ENCODE peak calls at places on chromosomes 1 and 21, in six cellular contexts. M is nucleus accumbens; E is dorsolateral prefrontal cortex; I is activated T-helper 1 cell treated with anti-CD3 and anti-CD28 coated beads, Interleukin-2, amount 50 U/mL, for 16 hours; Q is endothelial cell; J is HEK293T. H is an unnamed sample.
A peak's percentile ranks its signal among the peaks of the same experiment; 100 is the strongest.

GRCh38 chr21:37098756-37099155 is 25.7 kb downstream of the TTC3 start:
- DNase-seq in M (no peak), E (no peak), I (no peak), J (no peak), Q (no peak), H (no peak)

GRCh38 chr1:70038025-70038424 is 167.4 kb downstream of the LRRC40 start:
- DNase-seq in E (no peak), J (no peak), I (no peak), M (no peak), Q (no peak), H (no peak)

GRCh38 chr1:18883636-18884418 is 18.5 kb downstream of the ALDH4A1 start:
- DNase-seq in Q (peak; percentile 88), E (peak; percentile 86), I (peak; percentile 43), M (peak; percentile 35), J (peak; percentile 73), H (no peak)

GRCh38 chr1:151326619-151327222 is 495 bp downstream of the PI4KB start:
- DNase-seq in M (peak; percentile 23), Q (peak; percentile 21), E (no peak), I (peak; percentile 35), J (peak; percentile 62), H (no peak)

GRCh38 chr1:41515131-41515678 is 30.7 kb upstream of the EDN2 start:
- DNase-seq in E (no peak), J (no peak), M (no peak), Q (no peak), I (no peak), H (no peak)

GRCh38 chr21:34965200-34966174 is 83.6 kb downstream of the RUNX1 start:
- DNase-seq in M (no peak), I (no peak), Q (no peak), J (no peak), E (no peak), H (no peak)

GRCh38 chr1:153395136-153395685 is 4.3 kb upstream of the S100A8 start:
- DNase-seq in J (no peak), M (no peak), E (no peak), I (no peak), Q (no peak), H (no peak)

GRCh38 chr1:25649041-25649440 is 32.5 kb downstream of the MAN1C1 start:
- DNase-seq in I (no peak), Q (no peak), M (no peak), J (no peak), E (no peak), H (no peak)

GRCh38 chr21:17468698-17469097 is 44.1 kb upstream of the CXADR start:
- DNase-seq in M (no peak), I (no peak), Q (no peak), J (no peak), E (no peak), H (no peak)

GRCh38 chr1:156491151-156491949 is 9.2 kb downstream of the MEF2D start:
- DNase-seq in J (no peak), E (no peak), M (no peak), Q (no peak), I (no peak), H (no peak)

GRCh38 chr1:66283583-66284041 is 250.3 kb upstream of the SGIP1 start:
- DNase-seq in M (no peak), J (no peak), Q (no peak), I (no peak), E (no peak), H (no peak)

GRCh38 chr1:27508139-27508665 is 18.2 kb upstream of the WASF2 start:
- DNase-seq in E (no peak), J (no peak), I (no peak), M (no peak), Q (no peak), H (no peak)

GRCh38 chr1:228270032-228270431 is 62.2 kb downstream of the OBSCN start:
- DNase-seq in E (no peak), J (no peak), M (no peak), I (no peak), Q (no peak), H (no peak)

GRCh38 chr1:39395357-39395831 is 96.0 kb upstream of the BMP8A start:
- DNase-seq in I (no peak), E (no peak), J (no peak), Q (no peak), M (no peak), H (no peak)

GRCh38 chr1:28123461-28123961 is 35.1 kb upstream of the EYA3 start:
- DNase-seq in Q (no peak), E (no peak), I (no peak), M (no peak), J (no peak), H (no peak)

GRCh38 chr1:115423776-115424175 is 85.7 kb upstream of the NGF start:
- DNase-seq in J (no peak), E (no peak), M (no peak), I (no peak), Q (no peak), H (no peak)

GRCh38 chr1:45326627-45327591 is at the start of gene HPDL:
- DNase-seq in I (peak; percentile 33), J (no peak), Q (peak; percentile 58), E (peak; percentile 65), M (peak; percentile 53), H (peak; percentile 90)

GRCh38 chr1:227728059-227728891 is 6.8 kb downstream of the JMJD4 start:
- DNase-seq in J (peak; percentile 90), E (peak; percentile 76), I (peak; percentile 52), Q (peak; percentile 58), M (no peak), H (peak; percentile 90)

GRCh38 chr1:109441105-109441504 is 14.9 kb upstream of the PSMA5 start:
- DNase-seq in I (no peak), M (no peak), J (no peak), E (no peak), Q (no peak), H (no peak)

GRCh38 chr1:97093742-97094141 is 372.2 kb downstream of the PTBP2 start:
- DNase-seq in M (no peak), I (no peak), J (no peak), E (no peak), Q (no peak), H (no peak)

GRCh38 chr1:212727386-212728181 is 27.9 kb upstream of the BATF3 start:
- DNase-seq in E (no peak), Q (no peak), M (no peak), J (no peak), I (no peak), H (no peak)

H was measured in mesenteric fat pad.